ENCODE peak calls at places on chromosomes 3 and 15, in eight cellular contexts. F is body of pancreas, O is IMR-90, S is adrenal gland, W is endothelial cell of umbilical vein, G is lower lobe of right lung, P is HCT116, Z is aorta. E is an unnamed sample.

GRCh38 chr15:48644827-48645557 is 517 bp downstream of the FBN1 start:
- DNase-seq in F (peak; percentile 15), O (peak; percentile 62), P (no peak), W (no peak), S (peak; percentile 67), G (peak; percentile 57), Z (peak; percentile 90), E (peak; percentile 73)

GRCh38 chr3:193831495-193832455 is 238.8 kb downstream of the OPA1 start:
- DNase-seq in O (no peak), Z (no peak), W (no peak), S (no peak), G (no peak), F (no peak), P (no peak), E (no peak)

GRCh38 chr3:11379238-11379823 is 107.1 kb downstream of the ATG7 start:
- DNase-seq in Z (no peak), W (peak; percentile 90), S (no peak), O (peak; percentile 70), P (peak; percentile 32), G (no peak), F (no peak), E (no peak)

GRCh38 chr3:156303316-156303715 is 182.9 kb downstream of the KCNAB1 start:
- DNase-seq in P (no peak), O (no peak), G (no peak), S (no peak), F (no peak), Z (no peak), W (no peak), E (no peak)

GRCh38 chr15:64776402-64776786 is 1.0 kb upstream of the RBPMS2 start:
- DNase-seq in S (no peak), F (no peak), G (no peak), P (no peak), O (no peak), Z (no peak), W (no peak), E (no peak)

GRCh38 chr3:11530153-11530721 is 113.5 kb downstream of the VGLL4 start:
- DNase-seq in F (no peak), S (no peak), W (no peak), G (no peak), Z (peak; percentile 80), P (no peak), O (peak; percentile 98), E (peak; percentile 39)

GRCh38 chr3:69012111-69012835 is 1.2 kb downstream of the EOGT start:
- DNase-seq in G (peak; percentile 62), Z (peak; percentile 86), F (peak; percentile 52), O (peak; percentile 63), S (peak; percentile 49), W (peak; percentile 80), P (no peak), E (peak; percentile 74)

GRCh38 chr15:55197719-55198118 is 978 bp upstream of the RSL24D1 start:
- DNase-seq in G (no peak), O (no peak), P (no peak), F (no peak), S (no peak), W (no peak), Z (no peak), E (no peak)

GRCh38 chr3:45676248-45677044 is 12.8 kb upstream of the SACM1L start:
- DNase-seq in Z (no peak), G (no peak), F (no peak), O (no peak), S (no peak), P (no peak), W (no peak), E (no peak)

GRCh38 chr3:55519016-55519415 is 31.9 kb upstream of the WNT5A start:
- DNase-seq in O (peak; percentile 80), F (no peak), G (no peak), Z (no peak), S (no peak), P (no peak), W (no peak), E (no peak)

GRCh38 chr15:77688270-77689058 is 55.8 kb upstream of the LINGO1 start:
- DNase-seq in Z (no peak), W (no peak), G (no peak), S (no peak), P (no peak), F (no peak), O (no peak), E (no peak)

GRCh38 chr15:65916664-65917406 is 47.5 kb downstream of the RAB11A start:
- DNase-seq in Z (peak; percentile 83), W (peak; percentile 52), G (peak; percentile 67), F (peak; percentile 49), P (no peak), O (peak; percentile 74), S (peak; percentile 53), E (peak; percentile 74)

GRCh38 chr3:52318186-52318793 is 2.2 kb downstream of the DNAH1 start:
- DNase-seq in O (no peak), G (peak; percentile 80), F (no peak), Z (no peak), P (no peak), W (no peak), S (no peak), E (peak; percentile 86)

GRCh38 chr3:100149713-100150112 is 35.4 kb upstream of the FILIP1L start:
- DNase-seq in W (no peak), F (no peak), O (no peak), S (no peak), Z (no peak), P (no peak), G (no peak), E (no peak)

GRCh38 chr3:174099724-174100123 is 702.2 kb downstream of the NLGN1 start:
- DNase-seq in S (no peak), G (no peak), Z (no peak), F (no peak), W (no peak), O (no peak), P (no peak), E (no peak)

GRCh38 chr3:102165367-102165766 is 269.4 kb upstream of the ZPLD1 start:
- DNase-seq in G (no peak), O (peak; percentile 63), W (no peak), P (no peak), S (no peak), Z (no peak), F (no peak), E (no peak)

GRCh38 chr3:61812085-61812484 is 250.7 kb downstream of the PTPRG start:
- DNase-seq in G (no peak), O (no peak), W (no peak), S (no peak), P (no peak), Z (no peak), F (no peak), E (no peak)

GRCh38 chr3:50525987-50526386 is 22.6 kb upstream of the CACNA2D2 start:
- DNase-seq in P (peak; percentile 22), S (peak; percentile 42), G (peak; percentile 81), F (no peak), W (no peak), Z (no peak), O (peak; percentile 30), E (peak; percentile 81)

GRCh38 chr3:141979050-141979671 is 102.7 kb downstream of the ATP1B3 start:
- DNase-seq in F (no peak), W (peak; percentile 46), O (peak; percentile 85), S (no peak), Z (no peak), P (peak; percentile 45), G (no peak), E (no peak)
- H3K27ac ChIP-seq in F (no peak overlapping the region), W (no peak overlapping the region), O (no peak overlapping the region), S (no peak overlapping the region), Z (no peak overlapping the region), P (no peak overlapping the region), G (no peak overlapping the region), E (no peak overlapping the region)

DNA sequence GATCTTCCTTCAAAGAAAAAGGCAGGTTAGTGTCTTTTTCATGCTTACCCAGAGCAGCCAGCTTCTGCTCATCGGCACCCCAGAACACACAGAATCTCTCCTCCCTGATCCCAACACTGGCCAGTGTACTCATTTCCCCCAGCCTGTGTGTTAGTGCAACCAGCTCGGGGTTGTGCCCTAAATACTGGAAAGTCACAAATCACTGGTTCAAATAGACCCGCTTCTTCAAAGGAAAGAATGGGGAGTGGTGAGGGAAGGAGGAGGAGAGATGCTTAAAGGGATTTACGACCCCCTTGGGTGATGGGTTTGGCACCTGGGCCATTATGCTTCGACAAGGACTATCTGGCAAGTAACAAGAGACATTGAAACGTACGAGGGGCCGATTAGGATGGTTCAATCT is 114.0 kb downstream of the FOXB1 start:
- DNase-seq in P (no peak), S (no peak), O (no peak), G (no peak), W (no peak), F (no peak), Z (no peak), E (no peak)
- H3K4me1 ChIP-seq in P (no peaks in the 10 kb centered on the region), S (no peaks in the 10 kb centered on the region), O (no peaks in the 10 kb centered on the region), G (no peaks in the 10 kb centered on the region), W (no peaks in the 10 kb centered on the region), F (no peaks in the 10 kb centered on the region), Z (no peaks in the 10 kb centered on the region), E (no peaks in the 10 kb centered on the region)

GRCh38 chr3:78804251-78805037 is 963.4 kb downstream of the ROBO1 start:
- DNase-seq in P (no peak), W (no peak), G (no peak), Z (no peak), O (peak; percentile 48), S (no peak), F (no peak), E (no peak)

GRCh38 chr3:78814893-78815562 is 952.8 kb downstream of the ROBO1 start:
- DNase-seq in O (no peak), P (no peak), G (no peak), F (no peak), W (no peak), S (no peak), Z (no peak), E (no peak)

GRCh38 chr3:78812166-78812565 is 955.6 kb downstream of the ROBO1 start:
- DNase-seq in G (no peak), W (no peak), S (no peak), O (peak; percentile 4), P (no peak), F (no peak), Z (no peak), E (no peak)

GRCh38 chr3:78809941-78810340 is 957.9 kb downstream of the ROBO1 start:
- DNase-seq in G (no peak), P (no peak), F (no peak), W (no peak), Z (no peak), O (no peak), S (no peak), E (no peak)
- H3K4me3 ChIP-seq in G (no peak overlapping the region), P (no peak overlapping the region), F (no peak overlapping the region), W (no peak overlapping the region), Z (no peak overlapping the region), O (no peak overlapping the region), S (no peak overlapping the region), E (no peak overlapping the region)

GRCh38 chr3:196163212-196163611 is 48.0 kb downstream of the ZDHHC19 start:
- DNase-seq in G (peak; percentile 17), P (no peak), O (no peak), F (no peak), W (no peak), S (no peak), Z (no peak), E (no peak)

GRCh38 chr3:196159526-196159925 is 51.7 kb downstream of the ZDHHC19 start:
- DNase-seq in P (no peak), O (no peak), W (no peak), F (no peak), G (peak; percentile 17), S (no peak), Z (no peak), E (no peak)

GRCh38 chr3:196162679-196163078 is 48.5 kb downstream of the ZDHHC19 start:
- DNase-seq in Z (no peak), G (peak; percentile 27), O (no peak), P (no peak), S (no peak), W (no peak), F (peak; percentile 36), E (no peak)

GRCh38 chr3:196163687-196164493 is 47.3 kb downstream of the ZDHHC19 start:
- DNase-seq in O (no peak), F (no peak), G (peak; percentile 85), P (no peak), Z (no peak), S (no peak), W (no peak), E (peak; percentile 90)

GRCh38 chr3:196159952-196160804 is 51.0 kb downstream of the ZDHHC19 start:
- DNase-seq in Z (no peak), F (peak; percentile 34), P (no peak), O (peak; percentile 93), S (no peak), W (peak; percentile 34), G (peak; percentile 78), E (peak; percentile 81)
- H3K27ac ChIP-seq in Z (no peak overlapping the region), F (peak overlapping the region; percentile 50), P (no peak overlapping the region), O (peak overlapping the region; percentile 45), S (peak overlapping the region; percentile 6), W (no peak overlapping the region), G (peak overlapping the region; percentile 73), E (peak overlapping the region; percentile 70)